ENCODE peak calls at places on chromosomes 5 and 9, in eight cellular contexts. J, S, Y, Z, U, X, M and B are unnamed samples.

GRCh38 chr9:82333671-82334070 is 345.1 kb downstream of the SPATA31D1 start:
- DNase-seq in J (no peak), S (no peak), Y (no peak), Z (no peak), U (no peak), X (no peak), M (no peak), B (no peak)

GRCh38 chr5:34008721-34009120 is 871 bp upstream of the AMACR start:
- DNase-seq in J (no peak), S (no peak), Y (no peak), Z (no peak), U (no peak), X (no peak), M (no peak), B (no peak)

GRCh38 chr9:99474186-99474585 is 252.1 kb downstream of the SEC61B start:
- DNase-seq in J (no peak), S (no peak), Y (no peak), Z (no peak), U (no peak), X (no peak), M (no peak), B (peak; percentile 56)

GRCh38 chr9:129178983-129179382 is 922 bp upstream of the IER5L start:
- DNase-seq in J (no peak), S (no peak), Y (no peak), Z (no peak), U (no peak), X (no peak), M (no peak), B (no peak)

GRCh38 chr9:86902606-86903460 is 44.5 kb downstream of the GAS1 start:
- DNase-seq in J (no peak), S (no peak), Y (no peak), Z (no peak), U (no peak), X (no peak), M (no peak), B (no peak)

GRCh38 chr9:124012368-124013262 is 1.0 kb downstream of the LHX2 start:
- DNase-seq in J (no peak), S (no peak), Y (no peak), Z (no peak), U (no peak), X (no peak), M (no peak), B (no peak)

GRCh38 chr9:79489241-79490000 is 82.3 kb upstream of the TLE4 start:
- DNase-seq in J (peak; percentile 12), S (peak; percentile 71), Y (no peak), Z (no peak), U (no peak), X (no peak), M (no peak), B (peak; percentile 36)

GRCh38 chr9:112546149-112547012 is 59.8 kb downstream of the KIAA1958 start:
- DNase-seq in J (no peak), S (no peak), Y (no peak), Z (no peak), U (no peak), X (no peak), M (no peak), B (no peak)

GRCh38 chr9:32278991-32279390 is 105.5 kb upstream of the ACO1 start:
- DNase-seq in J (no peak), S (no peak), Y (no peak), Z (no peak), U (no peak), X (no peak), M (no peak), B (no peak)

GRCh38 chr5:116765441-116765840 is 190.8 kb upstream of the SEMA6A start:
- DNase-seq in J (no peak), S (no peak), Y (no peak), Z (no peak), U (no peak), X (no peak), M (no peak), B (no peak)

GRCh38 chr5:107672212-107673105 is 1.7 kb upstream of the EFNA5 start:
- DNase-seq in J (peak; percentile 93), S (peak; percentile 98), Y (peak; percentile 84), Z (no peak), U (peak; percentile 68), X (peak; percentile 67), M (peak; percentile 88), B (peak; percentile 63)

GRCh38 chr5:62534461-62535236 is 44.0 kb upstream of the LRRC70 start:
- DNase-seq in J (no peak), S (no peak), Y (no peak), Z (no peak), U (no peak), X (no peak), M (no peak), B (no peak)

GRCh38 chr5:107359033-107359915 is 311.5 kb downstream of the EFNA5 start:
- DNase-seq in J (no peak), S (peak; percentile 74), Y (no peak), Z (no peak), U (no peak), X (peak; percentile 29), M (no peak), B (peak; percentile 42)

GRCh38 chr9:114742947-114743346 is 61.0 kb upstream of the TEX48 start:
- DNase-seq in J (no peak), S (no peak), Y (no peak), Z (no peak), U (no peak), X (no peak), M (no peak), B (peak; percentile 58)

GRCh38 chr5:7018144-7018543 is 304.9 kb downstream of the TENT4A start:
- DNase-seq in J (no peak), S (no peak), Y (no peak), Z (no peak), U (no peak), X (no peak), M (no peak), B (no peak)

GRCh38 chr5:41869150-41869738 is 981 bp downstream of the OXCT1 start:
- DNase-seq in J (no peak), S (peak; percentile 72), Y (no peak), Z (no peak), U (peak; percentile 77), X (peak; percentile 31), M (no peak), B (peak; percentile 61)

GRCh38 chr5:11902304-11902703 is 1.9 kb downstream of the CTNND2 start:
- DNase-seq in J (no peak), S (no peak), Y (no peak), Z (no peak), U (no peak), X (no peak), M (no peak), B (no peak)

GRCh38 chr5:80414113-80414512 is 6.2 kb downstream of the ZFYVE16 start:
- DNase-seq in J (no peak), S (peak; percentile 31), Y (no peak), Z (no peak), U (no peak), X (no peak), M (no peak), B (peak; percentile 36)

GRCh38 chr5:60844429-60844890 is 391 bp upstream of the ELOVL7 start:
- DNase-seq in J (peak; percentile 56), S (peak; percentile 6), Y (no peak), Z (no peak), U (no peak), X (no peak), M (no peak), B (no peak)

GRCh38 chr5:76675364-76675763 is 40.6 kb upstream of the F2R start:
- DNase-seq in J (no peak), S (no peak), Y (no peak), Z (no peak), U (no peak), X (no peak), M (no peak), B (no peak)
- H3K4me3 ChIP-seq in J (no peak overlapping the region), S (no peak overlapping the region), Y (no peak overlapping the region), Z (no peak overlapping the region), U (no peak overlapping the region), X (no peak overlapping the region), M (no peak overlapping the region), B (no peak overlapping the region)

GRCh38 chr5:89060768-89061167 is 177.8 kb upstream of the MEF2C start:
- DNase-seq in J (no peak), S (no peak), Y (no peak), Z (no peak), U (no peak), X (no peak), M (no peak), B (no peak)

GRCh38 chr5:89059274-89059673 is 176.3 kb upstream of the MEF2C start:
- DNase-seq in J (no peak), S (no peak), Y (no peak), Z (no peak), U (no peak), X (no peak), M (no peak), B (no peak)

GRCh38 chr5:89053547-89053946 is 170.6 kb upstream of the MEF2C start:
- DNase-seq in J (no peak), S (no peak), Y (no peak), Z (no peak), U (no peak), X (no peak), M (no peak), B (no peak)

DNA sequence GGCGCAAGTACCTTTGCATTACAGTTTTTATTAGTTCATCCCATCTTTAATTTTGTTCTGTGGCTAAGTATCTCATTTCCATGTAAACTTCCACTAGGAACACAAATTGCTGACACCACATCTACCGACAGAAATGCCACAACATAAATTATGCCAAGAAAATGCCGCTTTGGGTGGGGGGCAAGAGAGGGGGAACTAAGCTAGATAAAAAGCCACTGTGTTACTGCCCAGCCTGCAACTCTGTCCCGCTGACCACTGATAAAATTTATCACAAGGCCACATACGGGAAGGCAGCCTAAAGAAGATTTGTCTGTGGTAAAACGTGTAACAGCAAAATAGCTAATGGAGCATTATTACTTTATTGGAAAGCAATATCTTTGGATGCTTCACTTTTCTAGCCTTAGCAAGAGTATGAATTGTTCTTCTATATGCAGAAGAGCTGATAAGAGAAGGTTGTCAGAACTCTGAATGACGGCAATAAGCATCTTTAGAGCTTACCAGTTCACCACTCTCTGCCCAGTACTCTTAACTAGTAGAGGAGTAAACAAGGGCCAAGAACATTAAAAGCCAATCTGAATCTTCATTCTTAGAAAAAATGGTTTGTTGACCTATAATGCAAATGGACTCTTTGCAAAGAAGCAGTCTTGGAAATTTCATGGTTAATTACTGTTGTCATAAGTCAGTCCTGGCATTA is 172.2 kb upstream of the MEF2C start:
- DNase-seq in J (no peak), S (no peak), Y (no peak), Z (no peak), U (no peak), X (no peak), M (no peak), B (no peak)
- TF ChIP-seq CTCF in J (no peak), S (no peak), Y (no peak), Z (no peak), U (no peak), X (no peak), M (no peak), B (no peak)

DNA sequence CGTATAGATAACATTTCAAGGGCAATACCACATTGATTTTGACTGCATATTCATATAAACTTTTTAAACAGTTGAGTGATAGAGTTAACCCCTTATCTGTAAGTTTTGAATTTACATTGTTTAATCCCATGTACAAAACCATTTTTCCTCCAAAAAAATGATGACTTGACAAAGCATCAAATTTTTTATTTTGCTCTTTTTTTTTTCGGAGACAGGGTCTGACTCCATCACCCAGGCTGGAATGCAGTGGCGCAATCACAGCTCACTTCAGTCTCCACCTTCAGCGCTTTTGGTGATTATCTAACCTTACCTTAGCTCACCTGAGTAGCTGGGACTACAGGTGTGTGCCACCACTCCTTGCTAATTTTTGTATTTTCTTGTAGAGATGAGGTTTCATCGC is 1670.1 kb upstream of the CDH9 start:
- DNase-seq in J (no peak), S (no peak), Y (no peak), Z (no peak), U (no peak), X (no peak), M (no peak), B (no peak)
- H3K4me3 ChIP-seq in J (no peak overlapping the region), S (no peak overlapping the region), Y (no peak overlapping the region), Z (no peak overlapping the region), U (no peak overlapping the region), X (no peak overlapping the region), M (no peak overlapping the region), B (no peak overlapping the region)

GRCh38 chr5:65624570-65625555 is at the start of the genes SHLD3 and TRAPPC13:
- DNase-seq in J (peak; percentile 64), S (peak; percentile 89), Y (peak; percentile 67), Z (peak; percentile 80), U (peak; percentile 79), X (peak; percentile 92), M (peak; percentile 46), B (peak; percentile 83)
- TF ChIP-seq CTCF in J (no peak), S (no peak), Y (no peak), Z (no peak), U (peak; percentile 6), X (peak; percentile 11), M (no peak), B (peak; percentile 3)